ENCODE peak calls at places on chromosomes 5 and 9, in eight cellular contexts. P, C, V, Z, X, M, E and J are unnamed samples.

GRCh38 chr5:109668237-109668636 is 21.5 kb upstream of the MAN2A1 start:
- DNase-seq in V (no peak), C (no peak), E (no peak), X (no peak), Z (no peak), P (no peak), M (no peak), J (no peak)

GRCh38 chr5:36270175-36270574 is 28.4 kb upstream of the NADK2 start:
- DNase-seq in C (no peak), X (no peak), E (no peak), Z (no peak), M (no peak), V (no peak), P (no peak), J (no peak)

GRCh38 chr9:21795483-21795882 is 7.0 kb upstream of the MTAP start:
- DNase-seq in C (no peak), E (no peak), V (no peak), M (no peak), P (no peak), Z (no peak), X (no peak), J (no peak)

GRCh38 chr9:14343948-14344547 is 30.1 kb upstream of the NFIB start:
- DNase-seq in P (no peak), E (no peak), X (no peak), Z (no peak), M (no peak), V (no peak), C (no peak), J (no peak)

GRCh38 chr5:6849569-6849968 is 136.3 kb downstream of the TENT4A start:
- DNase-seq in M (no peak), Z (no peak), E (no peak), C (no peak), V (no peak), P (no peak), X (no peak), J (no peak)

GRCh38 chr9:107176701-107177100 is 106.4 kb upstream of the RAD23B start:
- DNase-seq in C (no peak), M (no peak), Z (no peak), P (peak; percentile 67), V (no peak), X (peak; percentile 92), E (no peak), J (no peak)

GRCh38 chr5:62354028-62354874 is 48.2 kb downstream of the KIF2A start:
- DNase-seq in E (peak; percentile 31), C (peak; percentile 42), M (peak; percentile 15), X (peak; percentile 58), P (peak; percentile 38), V (no peak), Z (peak; percentile 40), J (no peak)

GRCh38 chr9:27856748-27857147 is 283.5 kb upstream of the C9orf72 start:
- DNase-seq in C (no peak), Z (no peak), E (no peak), P (no peak), M (no peak), V (no peak), X (no peak), J (no peak)

GRCh38 chr5:126044111-126044668 is 379.0 kb upstream of the GRAMD2B start:
- DNase-seq in V (no peak), M (peak; percentile 3), P (peak; percentile 28), X (no peak), E (peak; percentile 77), C (no peak), Z (no peak), J (no peak)

GRCh38 chr9:121023064-121023463 is 27.0 kb downstream of the C5 start:
- DNase-seq in E (no peak), M (no peak), X (no peak), V (no peak), P (no peak), C (peak; percentile 27), Z (no peak), J (no peak)

GRCh38 chr5:142597546-142598337 is 88.1 kb downstream of the FGF1 start:
- DNase-seq in X (no peak), P (peak; percentile 82), C (peak; percentile 50), E (peak; percentile 55), V (no peak), M (no peak), Z (no peak), J (no peak)

GRCh38 chr9:134339183-134339806 is 13.0 kb downstream of the RXRA start:
- DNase-seq in M (no peak), E (no peak), C (no peak), Z (no peak), P (no peak), V (no peak), X (no peak), J (no peak)

GRCh38 chr5:113761594-113761993 is 248.1 kb downstream of the YTHDC2 start:
- DNase-seq in X (no peak), V (no peak), Z (no peak), P (no peak), E (no peak), C (no peak), M (no peak), J (no peak)

GRCh38 chr5:125117556-125117955 is 371.1 kb upstream of the ZNF608 start:
- DNase-seq in V (no peak), X (peak; percentile 79), M (no peak), E (no peak), C (no peak), Z (no peak), P (peak; percentile 51), J (no peak)